ENCODE peak calls at places on chromosomes 5 and 9, in eight cellular contexts. One of them, this sample, is unnamed. For H3K36me3, the result is how much of the 10 kb centered on the place peaks cover.

GRCh38 chr5:34817558-34818351 is 21.2 kb upstream of the TTC23L start:
- DNase-seq in Panc1: no peak
- DNase-seq in colonic mucosa: no peak
- DNase-seq in GM23248: peak
- DNase-seq in adrenal gland: no peak
- DNase-seq in astrocyte: peak
- DNase-seq in CD8-positive, alpha-beta memory T cell: no peak
- DNase-seq in left ventricle myocardium inferior: no peak
- DNase-seq in this sample: no peak

GRCh38 chr5:30539004-30539634 is 654.4 kb upstream of the CDH6 start:
- DNase-seq in CD8-positive, alpha-beta memory T cell: no peak
- DNase-seq in astrocyte: peak
- DNase-seq in adrenal gland: no peak
- DNase-seq in Panc1: no peak
- DNase-seq in colonic mucosa: no peak
- DNase-seq in left ventricle myocardium inferior: peak
- DNase-seq in GM23248: no peak
- DNase-seq in this sample: no peak

GRCh38 chr5:151213803-151214613 is 9.9 kb downstream of the CCDC69 start:
- DNase-seq in left ventricle myocardium inferior: peak
- DNase-seq in Panc1: no peak
- DNase-seq in colonic mucosa: peak
- DNase-seq in GM23248: peak
- DNase-seq in astrocyte: no peak
- DNase-seq in CD8-positive, alpha-beta memory T cell: peak
- DNase-seq in adrenal gland: peak
- DNase-seq in this sample: peak

GRCh38 chr5:172418847-172419810 is 35.2 kb downstream of the SH3PXD2B start:
- DNase-seq in astrocyte: no peak
- DNase-seq in Panc1: no peak
- DNase-seq in colonic mucosa: no peak
- DNase-seq in adrenal gland: peak
- DNase-seq in GM23248: peak
- DNase-seq in CD8-positive, alpha-beta memory T cell: no peak
- DNase-seq in left ventricle myocardium inferior: peak
- DNase-seq in this sample: no peak

GRCh38 chr9:94100152-94100879 is 16.1 kb downstream of the PTPDC1 start:
- DNase-seq in CD8-positive, alpha-beta memory T cell: no peak
- DNase-seq in colonic mucosa: no peak
- DNase-seq in Panc1: no peak
- DNase-seq in adrenal gland: no peak
- DNase-seq in left ventricle myocardium inferior: no peak
- DNase-seq in GM23248: no peak
- DNase-seq in astrocyte: no peak
- DNase-seq in this sample: no peak

GRCh38 chr9:133606722-133607053 is 2.5 kb downstream of the FAM163B start:
- DNase-seq in astrocyte: no peak
- DNase-seq in colonic mucosa: no peak
- DNase-seq in left ventricle myocardium inferior: no peak
- DNase-seq in adrenal gland: no peak
- DNase-seq in Panc1: no peak
- DNase-seq in GM23248: no peak
- DNase-seq in CD8-positive, alpha-beta memory T cell: no peak
- DNase-seq in this sample: no peak

GRCh38 chr5:14447958-14448881 is 133.4 kb upstream of the OTULINL start:
- DNase-seq in GM23248: peak
- DNase-seq in colonic mucosa: peak
- DNase-seq in Panc1: no peak
- DNase-seq in CD8-positive, alpha-beta memory T cell: no peak
- DNase-seq in astrocyte: peak
- DNase-seq in left ventricle myocardium inferior: peak
- DNase-seq in adrenal gland: peak
- DNase-seq in this sample: no peak

GRCh38 chr5:102845041-102845440 is 89.9 kb downstream of the PAM start:
- DNase-seq in CD8-positive, alpha-beta memory T cell: no peak
- DNase-seq in left ventricle myocardium inferior: no peak
- DNase-seq in Panc1: no peak
- DNase-seq in GM23248: no peak
- DNase-seq in adrenal gland: no peak
- DNase-seq in astrocyte: no peak
- DNase-seq in colonic mucosa: no peak
- DNase-seq in this sample: no peak

GRCh38 chr9:124388275-124389048 is 26.8 kb downstream of the PSMB7 start:
- DNase-seq in CD8-positive, alpha-beta memory T cell: no peak
- DNase-seq in astrocyte: no peak
- DNase-seq in GM23248: no peak
- DNase-seq in Panc1: no peak
- DNase-seq in colonic mucosa: no peak
- DNase-seq in left ventricle myocardium inferior: no peak
- DNase-seq in adrenal gland: no peak
- DNase-seq in this sample: no peak

GRCh38 chr5:94884294-94884693 is 265.8 kb downstream of the SLF1 start:
- DNase-seq in left ventricle myocardium inferior: no peak
- DNase-seq in GM23248: no peak
- DNase-seq in CD8-positive, alpha-beta memory T cell: no peak
- DNase-seq in Panc1: no peak
- DNase-seq in adrenal gland: no peak
- DNase-seq in colonic mucosa: no peak
- DNase-seq in astrocyte: peak
- DNase-seq in this sample: no peak

GRCh38 chr9:134502261-134503211 is 139.1 kb upstream of the COL5A1 start:
- DNase-seq in GM23248: peak
- DNase-seq in colonic mucosa: peak
- DNase-seq in astrocyte: peak
- DNase-seq in CD8-positive, alpha-beta memory T cell: no peak
- DNase-seq in Panc1: no peak
- DNase-seq in left ventricle myocardium inferior: peak
- DNase-seq in adrenal gland: peak
- DNase-seq in this sample: peak

GRCh38 chr5:14405267-14405666 is 176.3 kb upstream of the OTULINL start:
- DNase-seq in GM23248: no peak
- DNase-seq in CD8-positive, alpha-beta memory T cell: no peak
- DNase-seq in left ventricle myocardium inferior: no peak
- DNase-seq in Panc1: no peak
- DNase-seq in adrenal gland: no peak
- DNase-seq in astrocyte: peak
- DNase-seq in colonic mucosa: peak
- DNase-seq in this sample: no peak

GRCh38 chr9:129852575-129852974 is 17.3 kb downstream of the USP20 start:
- DNase-seq in Panc1: no peak
- DNase-seq in astrocyte: no peak
- DNase-seq in colonic mucosa: no peak
- DNase-seq in GM23248: no peak
- DNase-seq in left ventricle myocardium inferior: no peak
- DNase-seq in adrenal gland: peak
- DNase-seq in CD8-positive, alpha-beta memory T cell: no peak
- DNase-seq in this sample: no peak

GRCh38 chr9:90016272-90016671 is 411.5 kb downstream of the GADD45G start:
- DNase-seq in Panc1: no peak
- DNase-seq in astrocyte: no peak
- DNase-seq in GM23248: no peak
- DNase-seq in adrenal gland: no peak
- DNase-seq in left ventricle myocardium inferior: no peak
- DNase-seq in colonic mucosa: no peak
- DNase-seq in CD8-positive, alpha-beta memory T cell: no peak
- DNase-seq in this sample: no peak

GRCh38 chr9:135083831-135084230 is 3.6 kb upstream of the OLFM1 start:
- DNase-seq in colonic mucosa: peak
- DNase-seq in GM23248: no peak
- DNase-seq in Panc1: no peak
- DNase-seq in adrenal gland: no peak
- DNase-seq in left ventricle myocardium inferior: no peak
- DNase-seq in CD8-positive, alpha-beta memory T cell: no peak
- DNase-seq in astrocyte: no peak
- DNase-seq in this sample: peak

GRCh38 chr9:85727500-85727899 is 14.3 kb downstream of the AGTPBP1 start:
- DNase-seq in left ventricle myocardium inferior: no peak
- DNase-seq in adrenal gland: no peak
- DNase-seq in CD8-positive, alpha-beta memory T cell: no peak
- DNase-seq in astrocyte: peak
- DNase-seq in GM23248: no peak
- DNase-seq in colonic mucosa: no peak
- DNase-seq in Panc1: no peak
- DNase-seq in this sample: no peak

GRCh38 chr9:28073278-28073677 is 500.0 kb upstream of the C9orf72 start:
- DNase-seq in astrocyte: peak
- DNase-seq in Panc1: no peak
- DNase-seq in adrenal gland: peak
- DNase-seq in GM23248: peak
- DNase-seq in colonic mucosa: peak
- DNase-seq in left ventricle myocardium inferior: no peak
- DNase-seq in CD8-positive, alpha-beta memory T cell: no peak
- DNase-seq in this sample: no peak

GRCh38 chr5:1483064-1483463 is 37.8 kb upstream of the SLC6A3 start:
- DNase-seq in GM23248: no peak
- DNase-seq in colonic mucosa: no peak
- DNase-seq in CD8-positive, alpha-beta memory T cell: no peak
- DNase-seq in left ventricle myocardium inferior: no peak
- DNase-seq in astrocyte: no peak
- DNase-seq in adrenal gland: no peak
- DNase-seq in Panc1: no peak
- DNase-seq in this sample: no peak
- H3K36me3 ChIP-seq in GM23248: under half
- H3K36me3 ChIP-seq in colonic mucosa: under half
- H3K36me3 ChIP-seq in CD8-positive, alpha-beta memory T cell: under half
- H3K36me3 ChIP-seq in left ventricle myocardium inferior: under half
- H3K36me3 ChIP-seq in astrocyte: under half
- H3K36me3 ChIP-seq in adrenal gland: under half
- H3K36me3 ChIP-seq in Panc1: under half
- H3K36me3 ChIP-seq in this sample: under half

GRCh38 chr5:91366571-91366970 is 16.5 kb downstream of the ARRDC3 start:
- DNase-seq in GM23248: peak
- DNase-seq in left ventricle myocardium inferior: no peak
- DNase-seq in CD8-positive, alpha-beta memory T cell: no peak
- DNase-seq in colonic mucosa: no peak
- DNase-seq in astrocyte: no peak
- DNase-seq in adrenal gland: no peak
- DNase-seq in Panc1: no peak
- DNase-seq in this sample: no peak

GRCh38 chr5:91367908-91368648 is 15.0 kb downstream of the ARRDC3 start:
- DNase-seq in CD8-positive, alpha-beta memory T cell: no peak
- DNase-seq in adrenal gland: no peak
- DNase-seq in astrocyte: no peak
- DNase-seq in colonic mucosa: no peak
- DNase-seq in left ventricle myocardium inferior: no peak
- DNase-seq in Panc1: no peak
- DNase-seq in GM23248: no peak
- DNase-seq in this sample: no peak

GRCh38 chr5:91373016-91373415 is 10.1 kb downstream of the ARRDC3 start:
- DNase-seq in adrenal gland: no peak
- DNase-seq in GM23248: no peak
- DNase-seq in Panc1: no peak
- DNase-seq in CD8-positive, alpha-beta memory T cell: no peak
- DNase-seq in colonic mucosa: no peak
- DNase-seq in astrocyte: no peak
- DNase-seq in left ventricle myocardium inferior: no peak
- DNase-seq in this sample: no peak

GRCh38 chr5:91367374-91367773 is 15.7 kb downstream of the ARRDC3 start:
- DNase-seq in colonic mucosa: no peak
- DNase-seq in CD8-positive, alpha-beta memory T cell: no peak
- DNase-seq in GM23248: no peak
- DNase-seq in adrenal gland: no peak
- DNase-seq in astrocyte: no peak
- DNase-seq in Panc1: no peak
- DNase-seq in left ventricle myocardium inferior: no peak
- DNase-seq in this sample: no peak

DNA sequence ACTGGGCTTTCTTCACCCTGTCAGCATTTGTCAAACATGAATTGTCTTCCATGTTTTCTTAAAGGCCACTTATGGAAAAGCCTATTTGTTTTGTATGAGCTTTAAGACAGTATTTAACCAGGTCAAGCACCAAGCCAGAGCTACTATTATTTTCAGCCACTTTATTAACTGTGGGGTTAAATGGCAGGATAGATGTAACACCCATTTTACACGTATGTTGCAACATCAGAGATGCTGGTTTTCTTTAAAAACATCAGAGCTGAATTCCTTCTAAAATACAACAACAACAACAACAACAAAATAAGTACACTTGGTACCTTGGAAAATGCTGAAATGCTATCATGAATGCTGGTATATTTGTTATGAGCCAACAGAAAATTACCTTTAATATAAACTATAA is 13.6 kb downstream of the ARRDC3 start:
- DNase-seq in Panc1: no peak
- DNase-seq in colonic mucosa: no peak
- DNase-seq in GM23248: no peak
- DNase-seq in left ventricle myocardium inferior: no peak
- DNase-seq in adrenal gland: no peak
- DNase-seq in astrocyte: no peak
- DNase-seq in CD8-positive, alpha-beta memory T cell: no peak
- DNase-seq in this sample: no peak
- H3K36me3 ChIP-seq in Panc1: half or more
- H3K36me3 ChIP-seq in colonic mucosa: under half
- H3K36me3 ChIP-seq in GM23248: half or more
- H3K36me3 ChIP-seq in left ventricle myocardium inferior: half or more
- H3K36me3 ChIP-seq in adrenal gland: under half
- H3K36me3 ChIP-seq in astrocyte: half or more
- H3K36me3 ChIP-seq in CD8-positive, alpha-beta memory T cell: under half
- H3K36me3 ChIP-seq in this sample: under half

GRCh38 chr9:120768870-120769269 is 24.3 kb downstream of the FBXW2 start:
- DNase-seq in Panc1: no peak
- DNase-seq in colonic mucosa: no peak
- DNase-seq in astrocyte: no peak
- DNase-seq in left ventricle myocardium inferior: no peak
- DNase-seq in GM23248: no peak
- DNase-seq in CD8-positive, alpha-beta memory T cell: no peak
- DNase-seq in adrenal gland: peak
- DNase-seq in this sample: no peak
- H3K36me3 ChIP-seq in Panc1: under half
- H3K36me3 ChIP-seq in colonic mucosa: under half
- H3K36me3 ChIP-seq in astrocyte: under half
- H3K36me3 ChIP-seq in left ventricle myocardium inferior: half or more
- H3K36me3 ChIP-seq in GM23248: under half
- H3K36me3 ChIP-seq in CD8-positive, alpha-beta memory T cell: under half
- H3K36me3 ChIP-seq in adrenal gland: under half
- H3K36me3 ChIP-seq in this sample: half or more

DNA sequence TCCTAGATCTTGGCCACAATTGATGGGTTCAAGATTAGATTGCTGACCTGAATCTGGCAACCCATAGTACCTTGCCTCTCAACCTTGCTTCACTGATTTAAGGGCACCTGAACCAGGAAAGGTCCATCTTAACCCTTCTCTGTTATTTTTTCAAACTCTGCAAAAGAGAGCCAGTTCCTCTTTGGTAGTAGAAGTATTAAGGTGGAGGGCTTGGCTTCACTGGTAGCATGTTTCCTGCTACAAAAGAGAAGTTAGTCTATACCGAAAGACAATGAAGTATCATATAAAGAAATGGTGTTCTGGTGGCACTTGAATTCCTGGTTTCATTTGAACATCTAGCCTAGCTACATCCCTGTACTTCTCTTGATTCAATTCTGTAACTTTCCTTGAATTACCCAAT is 8.5 kb downstream of the ALG2 start:
- DNase-seq in colonic mucosa: no peak
- DNase-seq in CD8-positive, alpha-beta memory T cell: no peak
- DNase-seq in adrenal gland: no peak
- DNase-seq in astrocyte: no peak
- DNase-seq in Panc1: no peak
- DNase-seq in GM23248: no peak
- DNase-seq in left ventricle myocardium inferior: no peak
- DNase-seq in this sample: no peak
- H3K36me3 ChIP-seq in colonic mucosa: under half
- H3K36me3 ChIP-seq in CD8-positive, alpha-beta memory T cell: under half
- H3K36me3 ChIP-seq in adrenal gland: under half
- H3K36me3 ChIP-seq in astrocyte: under half
- H3K36me3 ChIP-seq in Panc1: under half
- H3K36me3 ChIP-seq in GM23248: under half
- H3K36me3 ChIP-seq in left ventricle myocardium inferior: under half
- H3K36me3 ChIP-seq in this sample: under half